ENCODE peak calls at places on chromosomes 1 and 21, in six cellular contexts. W is H9, Z is mesenchymal stem cell, K is neuronal stem cell, C is IMR-90, N is H1. O is an unnamed sample.

GRCh38 chr1:201602413-201603265 is 63.7 kb downstream of the NAV1 start:
- DNase-seq in Z (peak), N (no peak), W (no peak), C (peak), K (no peak), O (no peak)

GRCh38 chr1:17826165-17826488 is 71.0 kb downstream of the ACTL8 start:
- DNase-seq in Z (peak), C (peak), W (peak), K (peak), N (no peak), O (peak)

GRCh38 chr1:2210786-2211185 is 16.2 kb upstream of the FAAP20 start:
- DNase-seq in Z (no peak), K (no peak), W (no peak), C (no peak), N (no peak), O (no peak)

GRCh38 chr1:47906009-47906432 is 91.2 kb downstream of the TRABD2B start:
- DNase-seq in W (no peak), K (no peak), N (no peak), C (no peak), Z (no peak), O (no peak)

GRCh38 chr1:29643838-29644440 is 407.6 kb downstream of the PTPRU start:
- DNase-seq in N (no peak), W (no peak), Z (no peak), C (no peak), K (no peak), O (no peak)

GRCh38 chr1:25771246-25772114 is 28.5 kb upstream of the SELENON start:
- DNase-seq in N (no peak), Z (peak), K (peak), W (peak), C (peak), O (peak)

GRCh38 chr1:112538883-112539282 is 30.1 kb downstream of the WNT2B start:
- DNase-seq in C (no peak), N (no peak), Z (no peak), W (no peak), K (no peak), O (no peak)

GRCh38 chr1:45730075-45730779 is 20.2 kb downstream of the IPP start:
- DNase-seq in C (no peak), N (no peak), W (no peak), Z (no peak), K (no peak), O (peak)

GRCh38 chr21:43034826-43035225 is 40.8 kb downstream of the CBS start:
- DNase-seq in W (no peak), N (no peak), K (no peak), C (no peak), Z (no peak), O (no peak)

GRCh38 chr1:205476648-205477047 is 20.8 kb upstream of the BLACAT1 start:
- DNase-seq in W (no peak), N (no peak), C (no peak), Z (no peak), K (no peak), O (no peak)

GRCh38 chr1:1085171-1085841 is 11.2 kb upstream of the RNF223 start:
- DNase-seq in K (no peak), C (no peak), N (no peak), Z (no peak), W (no peak), O (no peak)

GRCh38 chr1:94621392-94621791 is 79.8 kb upstream of the F3 start:
- DNase-seq in K (no peak), Z (peak), N (no peak), W (no peak), C (peak), O (no peak)

GRCh38 chr1:44151332-44151731 is 9.9 kb upstream of the KLF18 start:
- DNase-seq in N (no peak), Z (no peak), C (peak), K (no peak), W (no peak), O (no peak)
- H2AK5ac ChIP-seq in N (no peak), Z (no peak), C (no peak), K (no peak), W (no peak), O (no peak)

DNA sequence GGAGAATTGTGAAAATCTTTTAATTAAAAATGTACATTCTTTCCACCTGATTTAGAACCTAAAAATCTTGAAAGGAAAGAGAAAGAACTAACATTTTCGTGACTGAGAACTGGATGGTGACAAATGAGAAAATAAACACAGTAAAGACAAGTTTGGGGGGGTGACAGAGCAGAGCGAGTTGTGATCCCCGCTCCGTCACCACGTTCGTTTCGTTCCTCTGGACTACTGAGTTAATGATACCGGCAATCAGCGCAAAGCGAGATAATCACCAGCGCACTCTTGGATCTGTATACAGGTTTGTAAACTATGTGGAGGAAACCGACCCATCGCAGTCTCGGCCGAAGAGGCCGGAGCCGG is 31.2 kb upstream of the CFAP126 start:
- DNase-seq in C (no peak), W (no peak), Z (no peak), N (no peak), K (no peak), O (no peak)
- H3K4ac ChIP-seq in C (peak), W (no peak), Z (peak), N (no peak), K (no peak), O (peak)

GRCh38 chr21:46068516-46069079 is 29.3 kb upstream of the COL6A2 start:
- DNase-seq in N (no peak), K (no peak), Z (no peak), C (no peak), W (no peak), O (no peak)

GRCh38 chr21:46065215-46065992 is 32.5 kb upstream of the COL6A2 start:
- DNase-seq in N (no peak), K (no peak), W (peak), Z (peak), C (peak), O (peak)

GRCh38 chr21:46067505-46068201 is 30.3 kb upstream of the COL6A2 start:
- DNase-seq in C (no peak), W (peak), K (no peak), Z (no peak), N (no peak), O (no peak)

GRCh38 chr21:46065993-46066842 is 31.7 kb upstream of the COL6A2 start:
- DNase-seq in C (peak), W (peak), Z (no peak), N (no peak), K (no peak), O (no peak)

GRCh38 chr21:46066843-46067331 is 31.0 kb upstream of the COL6A2 start:
- DNase-seq in K (no peak), C (peak), Z (no peak), N (no peak), W (peak), O (no peak)
- H2BK15ac ChIP-seq in K (peak), C (peak), Z (peak), N (no peak), W (no peak), O (no peak)

GRCh38 chr1:82950606-82951200 is 1048.2 kb downstream of the TTLL7 start:
- DNase-seq in N (no peak), K (no peak), W (no peak), Z (no peak), C (no peak), O (no peak)
- H2AK5ac ChIP-seq in N (no peak), K (no peak), W (no peak), Z (no peak), C (no peak), O (no peak)

GRCh38 chr1:117092594-117092993 is 29.0 kb downstream of the TRIM45 start:
- DNase-seq in N (no peak), K (no peak), Z (no peak), C (no peak), W (no peak), O (peak)
- H3K4ac ChIP-seq in N (no peak), K (no peak), Z (no peak), C (peak), W (no peak), O (no peak)

O was measured in mesendoderm.